ENCODE peak calls at places on chromosome 16, in ten cellular contexts. H is stimulated activated CD4-positive, alpha-beta T cell treated with anti-CD3 and anti-CD28 coated beads, Interleukin-2, amount 100 ng/mL, for 48 hours; P is RPMI8226; K is SJSA1; V is cardiac septum; I is mesothelial cell of epicardium; Q is retinal pigment epithelial cell; J is progenitor cell of endocrine pancreas; T is GM23338; B is activated T-helper 2 cell treated with anti-CD3 and anti-CD28 coated beads, Interferon-gamma antibody, Interleukin-2, Interleukin-4, amounts not matched to agents 10 μg/mL and 5 μg/mL and 100 μg/mL, durations not matched to agents 14 hours and 24 hours and 36 hours. Y is an unnamed sample.

GRCh38 chr16:1543085-1543896 is 9.8 kb downstream of the TMEM204 start:
- DNase-seq in H (peak), P (peak), K (no peak), V (peak), I (no peak), Q (peak), J (no peak), T (peak), B (peak), Y (peak)

GRCh38 chr16:52929478-52929877 is 123.2 kb downstream of the CHD9NB start:
- DNase-seq in H (no peak), P (no peak), K (no peak), V (no peak), I (no peak), Q (no peak), J (no peak), T (no peak), B (no peak), Y (no peak)

GRCh38 chr16:29842732-29843346 is 20.2 kb downstream of the CDIPT start:
- DNase-seq in H (no peak), P (no peak), K (no peak), V (no peak), I (no peak), Q (no peak), J (no peak), T (no peak), B (no peak), Y (no peak)

GRCh38 chr16:78437352-78437968 is 338.0 kb downstream of the WWOX start:
- DNase-seq in H (peak), P (peak), K (no peak), V (no peak), I (peak), Q (no peak), J (no peak), T (peak), B (no peak), Y (peak)

GRCh38 chr16:82091225-82091624 is 56.2 kb downstream of the HSD17B2 start:
- DNase-seq in H (no peak), P (no peak), K (no peak), V (no peak), I (no peak), Q (no peak), J (no peak), T (no peak), B (no peak), Y (no peak)

GRCh38 chr16:85452364-85453178 is 160.6 kb upstream of the GSE1 start:
- DNase-seq in H (no peak), P (no peak), K (no peak), V (no peak), I (no peak), Q (no peak), J (no peak), T (no peak), B (no peak), Y (no peak)

GRCh38 chr16:64974381-64974780 is 147.5 kb downstream of the CDH11 start:
- DNase-seq in H (no peak), P (no peak), K (no peak), V (no peak), I (no peak), Q (no peak), J (no peak), T (peak), B (no peak), Y (peak)

GRCh38 chr16:88869673-88869980 is 3.2 kb upstream of the PABPN1L start:
- DNase-seq in H (no peak), P (no peak), K (no peak), V (no peak), I (no peak), Q (no peak), J (no peak), T (no peak), B (no peak), Y (no peak)

GRCh38 chr16:57823836-57824235 is 21.5 kb upstream of the KIFC3 start:
- DNase-seq in H (no peak), P (no peak), K (no peak), V (no peak), I (no peak), Q (no peak), J (no peak), T (no peak), B (no peak), Y (no peak)

GRCh38 chr16:27460663-27461482 is 58.9 kb downstream of the IL21R start:
- DNase-seq in H (no peak), P (no peak), K (no peak), V (no peak), I (no peak), Q (no peak), J (no peak), T (no peak), B (no peak), Y (no peak)

GRCh38 chr16:49466881-49467280 is 93.3 kb downstream of the C16orf78 start:
- DNase-seq in H (no peak), P (no peak), K (no peak), V (no peak), I (no peak), Q (no peak), J (no peak), T (no peak), B (peak), Y (no peak)

GRCh38 chr16:9048302-9048700 is 43.1 kb upstream of the HAPSTR1 start:
- DNase-seq in H (no peak), P (no peak), K (peak), V (no peak), I (no peak), Q (no peak), J (no peak), T (no peak), B (no peak), Y (no peak)

GRCh38 chr16:89721644-89722391 is 481 bp downstream of the ZNF276 start:
- DNase-seq in H (peak), P (peak), K (peak), V (peak), I (no peak), Q (no peak), J (no peak), T (peak), B (peak), Y (peak)

GRCh38 chr16:17389392-17389791 is 81.4 kb downstream of the XYLT1 start:
- DNase-seq in H (no peak), P (no peak), K (no peak), V (peak), I (no peak), Q (no peak), J (no peak), T (no peak), B (no peak), Y (no peak)

GRCh38 chr16:90054554-90054953 is 22.6 kb downstream of the PRDM7 start:
- DNase-seq in H (no peak), P (no peak), K (no peak), V (no peak), I (no peak), Q (no peak), J (no peak), T (no peak), B (no peak), Y (no peak)

GRCh38 chr16:72978212-72978611 is 69.7 kb downstream of the ZFHX3 start:
- DNase-seq in H (no peak), P (no peak), K (no peak), V (no peak), I (no peak), Q (no peak), J (no peak), T (no peak), B (no peak), Y (no peak)

GRCh38 chr16:57191056-57191536 is 5.0 kb downstream of the RSPRY1 start:
- DNase-seq in H (no peak), P (no peak), K (no peak), V (no peak), I (no peak), Q (no peak), J (no peak), T (no peak), B (no peak), Y (no peak)

GRCh38 chr16:87951550-87952538 is 610 bp downstream of the BANP start:
- DNase-seq in H (no peak), P (peak), K (no peak), V (peak), I (no peak), Q (no peak), J (peak), T (peak), B (no peak), Y (no peak)

GRCh38 chr16:85496145-85496544 is 117.0 kb upstream of the GSE1 start:
- DNase-seq in H (no peak), P (no peak), K (no peak), V (no peak), I (no peak), Q (no peak), J (no peak), T (no peak), B (no peak), Y (no peak)

GRCh38 chr16:74577882-74578366 is 29.0 kb downstream of the GLG1 start:
- DNase-seq in H (no peak), P (no peak), K (no peak), V (no peak), I (no peak), Q (no peak), J (no peak), T (no peak), B (no peak), Y (no peak)

GRCh38 chr16:68386628-68387027 is 61.7 kb downstream of the SMPD3 start:
- DNase-seq in H (no peak), P (no peak), K (no peak), V (no peak), I (no peak), Q (no peak), J (no peak), T (no peak), B (no peak), Y (no peak)

GRCh38 chr16:31461201-31461920 is 2.1 kb downstream of the ARMC5 start:
- DNase-seq in H (no peak), P (no peak), K (no peak), V (no peak), I (no peak), Q (no peak), J (no peak), T (no peak), B (no peak), Y (no peak)

GRCh38 chr16:12092347-12092882 is 115.9 kb downstream of the SNX29 start:
- DNase-seq in H (no peak), P (peak), K (no peak), V (no peak), I (no peak), Q (peak), J (no peak), T (no peak), B (no peak), Y (no peak)

GRCh38 chr16:17336501-17336900 is 134.3 kb downstream of the XYLT1 start:
- DNase-seq in H (no peak), P (no peak), K (no peak), V (no peak), I (no peak), Q (no peak), J (no peak), T (no peak), B (no peak), Y (no peak)